ENCODE peak calls at places on chromosomes 7 and 10, in ten cellular contexts. M is GM13977; Y is type B pancreatic cell; F is stimulated activated CD4-positive, alpha-beta T cell treated with anti-CD3 and anti-CD28 coated beads, Interleukin-1b, Interleukin-23, amount 100 ng/mL, for 1 hour; L is foreskin fibroblast; I is endothelial cell; P is cardiac muscle cell; B is ureter; J is cardiac fibroblast; S is M059J. Z is an unnamed sample.

GRCh38 chr10:93471110-93471651 is 11.0 kb downstream of the MYOF start:
- DNase-seq in M (no peak), Y (no peak), F (no peak), L (peak), I (no peak), P (peak), B (no peak), J (peak), S (peak), Z (peak)

GRCh38 chr10:6128591-6129383 is 40.0 kb downstream of the RBM17 start:
- DNase-seq in M (no peak), Y (no peak), F (no peak), L (peak), I (no peak), P (peak), B (no peak), J (peak), S (peak), Z (no peak)

GRCh38 chr7:94655562-94655883 is 410 bp downstream of the SGCE start:
- DNase-seq in M (no peak), Y (no peak), F (no peak), L (peak), I (peak), P (peak), B (no peak), J (peak), S (no peak), Z (no peak)

GRCh38 chr10:92538231-92538958 is 35.5 kb downstream of the IDE start:
- DNase-seq in M (peak), Y (no peak), F (no peak), L (no peak), I (no peak), P (peak), B (no peak), J (peak), S (no peak), Z (peak)

GRCh38 chr10:7551289-7551688 is 115.5 kb downstream of the ITIH5 start:
- DNase-seq in M (no peak), Y (no peak), F (no peak), L (no peak), I (no peak), P (no peak), B (no peak), J (no peak), S (no peak), Z (no peak)

GRCh38 chr10:69061305-69062161 is 26.4 kb upstream of the SRGN start:
- DNase-seq in M (peak), Y (no peak), F (no peak), L (peak), I (no peak), P (peak), B (peak), J (peak), S (peak), Z (peak)

GRCh38 chr7:135812151-135812550 is 63.5 kb upstream of the FAM180A start:
- DNase-seq in M (no peak), Y (no peak), F (no peak), L (no peak), I (no peak), P (no peak), B (no peak), J (no peak), S (no peak), Z (no peak)

GRCh38 chr10:18594574-18595156 is 56.7 kb downstream of the NSUN6 start:
- DNase-seq in M (no peak), Y (no peak), F (no peak), L (peak), I (peak), P (no peak), B (no peak), J (no peak), S (no peak), Z (peak)

GRCh38 chr7:103915958-103916357 is 73.5 kb downstream of the RELN start:
- DNase-seq in M (no peak), Y (no peak), F (no peak), L (no peak), I (no peak), P (no peak), B (no peak), J (no peak), S (peak), Z (peak)

GRCh38 chr7:82444220-82445049 is 858 bp upstream of the CACNA2D1 start:
- DNase-seq in M (no peak), Y (no peak), F (no peak), L (no peak), I (peak), P (no peak), B (no peak), J (no peak), S (no peak), Z (no peak)

GRCh38 chr7:33038639-33039038 is 23.9 kb downstream of the NT5C3A start:
- DNase-seq in M (no peak), Y (no peak), F (no peak), L (no peak), I (no peak), P (no peak), B (no peak), J (no peak), S (no peak), Z (no peak)

GRCh38 chr10:3217301-3217700 is 44.7 kb upstream of the PITRM1 start:
- DNase-seq in M (no peak), Y (no peak), F (no peak), L (peak), I (no peak), P (peak), B (no peak), J (peak), S (peak), Z (no peak)

GRCh38 chr7:130430841-130431713 is 9.7 kb downstream of the CEP41 start:
- DNase-seq in M (no peak), Y (no peak), F (no peak), L (peak), I (no peak), P (peak), B (no peak), J (peak), S (peak), Z (peak)

GRCh38 chr10:132336064-132336746 is 4.2 kb downstream of the LRRC27 start:
- DNase-seq in M (no peak), Y (no peak), F (no peak), L (no peak), I (no peak), P (peak), B (no peak), J (peak), S (no peak), Z (no peak)

GRCh38 chr7:158240801-158241200 is 346.8 kb downstream of the PTPRN2 start:
- DNase-seq in M (peak), Y (no peak), F (no peak), L (no peak), I (no peak), P (no peak), B (no peak), J (no peak), S (no peak), Z (no peak)

GRCh38 chr10:130470286-130470685 is 334.1 kb downstream of the GLRX3 start:
- DNase-seq in M (no peak), Y (peak), F (no peak), L (no peak), I (no peak), P (no peak), B (no peak), J (no peak), S (no peak), Z (no peak)

GRCh38 chr7:47803846-47804245 is 144.4 kb downstream of the PKD1L1 start:
- DNase-seq in M (peak), Y (no peak), F (no peak), L (no peak), I (no peak), P (no peak), B (no peak), J (no peak), S (no peak), Z (no peak)

GRCh38 chr7:130223646-130224045 is 16.0 kb downstream of the SSMEM1 start:
- DNase-seq in M (no peak), Y (no peak), F (no peak), L (no peak), I (no peak), P (no peak), B (no peak), J (no peak), S (no peak), Z (no peak)

GRCh38 chr7:78605131-78605530 is 806.6 kb downstream of the PHTF2 start:
- DNase-seq in M (no peak), Y (no peak), F (no peak), L (peak), I (no peak), P (no peak), B (no peak), J (no peak), S (peak), Z (no peak)

GRCh38 chr10:26696786-26697162 is 727 bp upstream of the PDSS1 start:
- DNase-seq in M (no peak), Y (no peak), F (no peak), L (no peak), I (no peak), P (peak), B (no peak), J (peak), S (no peak), Z (peak)

GRCh38 chr10:117094856-117095255 is 43.2 kb downstream of the VAX1 start:
- DNase-seq in M (no peak), Y (no peak), F (no peak), L (no peak), I (no peak), P (no peak), B (no peak), J (no peak), S (no peak), Z (no peak)

GRCh38 chr7:100827330-100828226 is at the start of gene EPHB4:
- DNase-seq in M (peak), Y (peak), F (no peak), L (peak), I (peak), P (peak), B (peak), J (peak), S (peak), Z (peak)

GRCh38 chr10:47317251-47317650 is 5.0 kb upstream of the GDF2 start:
- DNase-seq in M (no peak), Y (no peak), F (no peak), L (no peak), I (no peak), P (no peak), B (no peak), J (no peak), S (no peak), Z (no peak)

GRCh38 chr7:107100824-107101223 is 56.3 kb downstream of the PRKAR2B start:
- DNase-seq in M (no peak), Y (no peak), F (no peak), L (no peak), I (no peak), P (no peak), B (no peak), J (no peak), S (no peak), Z (no peak)

GRCh38 chr10:1659221-1659791 is 78.0 kb downstream of the ADARB2 start:
- DNase-seq in M (no peak), Y (no peak), F (no peak), L (no peak), I (no peak), P (no peak), B (no peak), J (no peak), S (no peak), Z (no peak)

Z was measured in MCF 10A.